ENCODE peak calls at places on chromosomes 4 and X, in five cellular contexts. One of them, this sample, is unnamed.

GRCh38 chrX:2628751-2629315 is 62.3 kb upstream of the CD99 start:
- DNase-seq in cardiac fibroblast: no peak
- DNase-seq in non-pigmented ciliary epithelial cell: no peak
- DNase-seq in foreskin melanocyte: no peak
- DNase-seq in iPS-NIHi11: no peak
- DNase-seq in this sample: no peak

GRCh38 chr4:124146071-124146470 is 566.5 kb downstream of the ANKRD50 start:
- DNase-seq in cardiac fibroblast: no peak
- DNase-seq in non-pigmented ciliary epithelial cell: no peak
- DNase-seq in foreskin melanocyte: no peak
- DNase-seq in iPS-NIHi11: no peak
- DNase-seq in this sample: no peak

GRCh38 chr4:100391913-100392312 is 125.9 kb downstream of the EMCN start:
- DNase-seq in cardiac fibroblast: peak
- DNase-seq in non-pigmented ciliary epithelial cell: peak
- DNase-seq in foreskin melanocyte: peak
- DNase-seq in iPS-NIHi11: no peak
- DNase-seq in this sample: no peak

GRCh38 chrX:153651540-153652079 is 4.6 kb downstream of the DUSP9 start:
- DNase-seq in cardiac fibroblast: no peak
- DNase-seq in non-pigmented ciliary epithelial cell: no peak
- DNase-seq in foreskin melanocyte: no peak
- DNase-seq in iPS-NIHi11: no peak
- DNase-seq in this sample: no peak

GRCh38 chrX:34734383-34734782 is 77.3 kb upstream of the TMEM47 start:
- DNase-seq in cardiac fibroblast: peak
- DNase-seq in non-pigmented ciliary epithelial cell: peak
- DNase-seq in foreskin melanocyte: peak
- DNase-seq in iPS-NIHi11: no peak
- DNase-seq in this sample: no peak

GRCh38 chrX:124931241-124931640 is 388.4 kb upstream of the TEX13C start:
- DNase-seq in cardiac fibroblast: no peak
- DNase-seq in non-pigmented ciliary epithelial cell: no peak
- DNase-seq in foreskin melanocyte: no peak
- DNase-seq in iPS-NIHi11: no peak
- DNase-seq in this sample: no peak

GRCh38 chr4:31674313-31674947 is 954.3 kb downstream of the PCDH7 start:
- DNase-seq in cardiac fibroblast: peak
- DNase-seq in non-pigmented ciliary epithelial cell: no peak
- DNase-seq in foreskin melanocyte: peak
- DNase-seq in iPS-NIHi11: peak
- DNase-seq in this sample: no peak

GRCh38 chrX:14712096-14712495 is 160.8 kb downstream of the FANCB start:
- DNase-seq in cardiac fibroblast: peak
- DNase-seq in non-pigmented ciliary epithelial cell: no peak
- DNase-seq in foreskin melanocyte: no peak
- DNase-seq in iPS-NIHi11: no peak
- DNase-seq in this sample: no peak

GRCh38 chr4:151029537-151029936 is 14.5 kb upstream of the LRBA start:
- DNase-seq in cardiac fibroblast: no peak
- DNase-seq in non-pigmented ciliary epithelial cell: no peak
- DNase-seq in foreskin melanocyte: no peak
- DNase-seq in iPS-NIHi11: no peak
- DNase-seq in this sample: no peak

GRCh38 chr4:4585012-4585670 is 43.3 kb upstream of the STX18 start:
- DNase-seq in cardiac fibroblast: peak
- DNase-seq in non-pigmented ciliary epithelial cell: peak
- DNase-seq in foreskin melanocyte: no peak
- DNase-seq in iPS-NIHi11: no peak
- DNase-seq in this sample: no peak

GRCh38 chrX:143081231-143081630 is 55.5 kb downstream of the SPANXN4 start:
- DNase-seq in cardiac fibroblast: no peak
- DNase-seq in non-pigmented ciliary epithelial cell: no peak
- DNase-seq in foreskin melanocyte: no peak
- DNase-seq in iPS-NIHi11: no peak
- DNase-seq in this sample: no peak

GRCh38 chrX:50167366-50167765 is 33.4 kb downstream of the AKAP4 start:
- DNase-seq in cardiac fibroblast: no peak
- DNase-seq in non-pigmented ciliary epithelial cell: no peak
- DNase-seq in foreskin melanocyte: no peak
- DNase-seq in iPS-NIHi11: no peak
- DNase-seq in this sample: no peak

GRCh38 chrX:48956728-48957414 is 536 bp downstream of the OTUD5 start:
- DNase-seq in cardiac fibroblast: no peak
- DNase-seq in non-pigmented ciliary epithelial cell: no peak
- DNase-seq in foreskin melanocyte: no peak
- DNase-seq in iPS-NIHi11: peak
- DNase-seq in this sample: no peak

GRCh38 chr4:1720163-1720983 is 750 bp downstream of the TMEM129 start:
- DNase-seq in cardiac fibroblast: peak
- DNase-seq in non-pigmented ciliary epithelial cell: no peak
- DNase-seq in foreskin melanocyte: peak
- DNase-seq in iPS-NIHi11: peak
- DNase-seq in this sample: no peak

GRCh38 chr4:152935661-152936445 is at the start of gene FHDC1:
- DNase-seq in cardiac fibroblast: no peak
- DNase-seq in non-pigmented ciliary epithelial cell: no peak
- DNase-seq in foreskin melanocyte: no peak
- DNase-seq in iPS-NIHi11: peak
- DNase-seq in this sample: peak

GRCh38 chr4:6200011-6200921 is at the start of gene JAKMIP1:
- DNase-seq in cardiac fibroblast: peak
- DNase-seq in non-pigmented ciliary epithelial cell: no peak
- DNase-seq in foreskin melanocyte: no peak
- DNase-seq in iPS-NIHi11: peak
- DNase-seq in this sample: no peak

GRCh38 chr4:106366026-106366425 is 2.6 kb downstream of the GIMD1 start:
- DNase-seq in cardiac fibroblast: peak
- DNase-seq in non-pigmented ciliary epithelial cell: peak
- DNase-seq in foreskin melanocyte: no peak
- DNase-seq in iPS-NIHi11: no peak
- DNase-seq in this sample: no peak

GRCh38 chrX:148771440-148771839 is 271.0 kb downstream of the AFF2 start:
- DNase-seq in cardiac fibroblast: peak
- DNase-seq in non-pigmented ciliary epithelial cell: no peak
- DNase-seq in foreskin melanocyte: no peak
- DNase-seq in iPS-NIHi11: no peak
- DNase-seq in this sample: no peak